ENCODE peak calls at places on chromosomes 1 and 21, in eight cellular contexts. F is Peyer's patch, C is heart left ventricle, Q is body of pancreas, W is uterus, X is stomach, G is breast epithelium, L is tibial nerve. Z is an unnamed sample. For H3K4me1, the result is how much of the 10 kb centered on the place peaks cover.

GRCh38 chr1:36349241-36349671 is 25.8 kb upstream of the EVA1B start:
- DNase-seq in F (no peak), C (no peak), Q (no peak), W (no peak), X (no peak), G (no peak), L (no peak), Z (no peak)

GRCh38 chr1:154334647-154335350 is 9.5 kb downstream of the ATP8B2 start:
- DNase-seq in F (peak), C (peak), Q (peak), W (peak), X (peak), G (peak), L (peak), Z (peak)

GRCh38 chr1:222821239-222821638 is 6.4 kb downstream of the DISP1 start:
- DNase-seq in F (no peak), C (no peak), Q (no peak), W (no peak), X (no peak), G (no peak), L (no peak), Z (no peak)

GRCh38 chr1:230077436-230078221 is 10.6 kb downstream of the GALNT2 start:
- DNase-seq in F (peak), C (no peak), Q (no peak), W (no peak), X (no peak), G (no peak), L (no peak), Z (no peak)

GRCh38 chr1:100443739-100444571 is 91.6 kb downstream of the CDC14A start:
- DNase-seq in F (no peak), C (no peak), Q (no peak), W (no peak), X (no peak), G (no peak), L (no peak), Z (peak)

GRCh38 chr21:41611966-41612606 is 104.1 kb upstream of the TMPRSS2 start:
- DNase-seq in F (peak), C (no peak), Q (peak), W (no peak), X (peak), G (peak), L (no peak), Z (no peak)

GRCh38 chr21:14900058-14900457 is 164.7 kb downstream of the NRIP1 start:
- DNase-seq in F (no peak), C (no peak), Q (no peak), W (no peak), X (no peak), G (no peak), L (no peak), Z (no peak)

GRCh38 chr1:90970208-90970607 is 51.6 kb downstream of the ZNF644 start:
- DNase-seq in F (no peak), C (no peak), Q (no peak), W (no peak), X (no peak), G (no peak), L (no peak), Z (no peak)

GRCh38 chr1:151943591-151943990 is 34.3 kb upstream of the THEM4 start:
- DNase-seq in F (no peak), C (no peak), Q (no peak), W (no peak), X (no peak), G (no peak), L (no peak), Z (no peak)

GRCh38 chr1:169060010-169060722 is 46.3 kb upstream of the ATP1B1 start:
- DNase-seq in F (peak), C (no peak), Q (no peak), W (no peak), X (no peak), G (no peak), L (peak), Z (no peak)

DNA sequence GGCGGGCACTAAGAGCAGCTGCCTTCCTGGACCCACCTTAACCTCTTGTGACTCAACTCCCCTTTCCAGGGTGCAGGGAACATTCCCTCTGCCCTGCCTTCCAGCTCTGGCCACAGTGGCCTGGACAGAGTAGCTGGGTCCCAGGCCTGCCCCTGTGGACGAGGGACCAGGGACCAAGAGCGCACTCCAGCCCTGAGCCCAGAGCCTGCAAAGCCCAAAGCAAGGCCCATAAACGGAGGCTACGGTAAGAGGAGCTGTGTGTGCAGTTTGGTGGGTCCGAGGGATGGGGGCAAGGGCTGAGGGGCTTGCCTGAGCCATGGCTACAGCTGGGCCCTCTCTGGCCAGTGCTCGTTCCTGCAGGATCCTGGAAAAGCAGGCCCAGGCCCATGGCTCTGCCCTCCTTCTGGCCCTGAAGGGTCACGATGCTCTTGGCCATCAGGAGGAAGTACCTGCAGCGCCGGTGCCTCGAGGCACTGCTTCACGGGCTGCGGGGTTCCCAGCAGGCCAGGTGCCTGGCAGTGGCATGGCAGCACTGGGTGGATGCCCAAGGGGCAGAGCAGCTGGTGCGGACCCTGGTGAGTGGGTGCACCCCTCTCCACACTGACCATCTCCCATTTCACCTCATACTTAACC is 17.8 kb downstream of the MTHFR start:
- DNase-seq in F (no peak), C (no peak), Q (no peak), W (no peak), X (no peak), G (no peak), L (no peak), Z (no peak)
- H3K4me1 ChIP-seq in F (under half), C (half or more), Q (half or more), W (under half), X (half or more), G (under half), L (under half), Z (half or more)

DNA sequence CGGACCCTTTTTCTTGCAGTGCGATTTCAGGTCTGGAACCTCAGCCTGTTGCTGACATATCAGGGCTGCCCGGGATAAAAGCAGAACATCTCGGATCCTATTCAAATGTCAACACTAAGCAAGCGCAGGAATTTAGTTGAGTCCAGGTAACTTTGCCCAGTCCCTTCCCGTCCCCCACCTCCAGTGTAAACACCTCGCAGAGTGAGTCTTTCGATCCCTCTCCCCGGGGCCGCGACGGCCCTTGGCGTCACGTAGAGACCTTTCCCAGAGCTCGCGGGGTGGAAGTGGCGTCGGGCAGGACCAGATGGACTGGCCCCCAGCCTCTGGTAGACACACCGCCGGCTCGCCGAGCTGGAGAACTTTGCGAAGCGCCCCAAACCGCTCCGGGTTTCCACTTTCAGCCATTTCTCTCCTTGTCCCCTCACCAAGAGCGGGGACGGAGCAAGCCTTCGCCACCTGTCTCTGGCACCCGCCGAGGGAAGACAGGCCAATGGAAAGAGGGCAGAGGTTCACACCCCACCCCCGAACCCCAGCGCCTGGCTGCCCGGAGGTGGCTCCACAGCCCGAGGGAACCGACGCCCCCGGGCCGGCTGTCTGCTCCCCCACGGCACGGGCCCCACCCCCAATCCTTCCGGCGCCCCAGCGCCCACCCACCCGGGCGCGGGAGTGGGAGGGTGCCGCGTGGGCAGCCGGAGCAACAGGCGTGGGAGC is 570 bp downstream of the KCND3 start:
- DNase-seq in F (no peak), C (peak), Q (peak), W (no peak), X (peak), G (no peak), L (no peak), Z (peak)
- H3K4me3 ChIP-seq in F (peak), C (peak), Q (peak), W (peak), X (peak), G (peak), L (peak), Z (peak)

GRCh38 chr1:173900427-173900826 is 16.7 kb downstream of the SERPINC1 start:
- DNase-seq in F (no peak), C (no peak), Q (no peak), W (no peak), X (no peak), G (no peak), L (no peak), Z (no peak)

GRCh38 chr1:173903827-173904226 is 13.3 kb downstream of the SERPINC1 start:
- DNase-seq in F (no peak), C (no peak), Q (no peak), W (no peak), X (no peak), G (no peak), L (no peak), Z (no peak)

DNA sequence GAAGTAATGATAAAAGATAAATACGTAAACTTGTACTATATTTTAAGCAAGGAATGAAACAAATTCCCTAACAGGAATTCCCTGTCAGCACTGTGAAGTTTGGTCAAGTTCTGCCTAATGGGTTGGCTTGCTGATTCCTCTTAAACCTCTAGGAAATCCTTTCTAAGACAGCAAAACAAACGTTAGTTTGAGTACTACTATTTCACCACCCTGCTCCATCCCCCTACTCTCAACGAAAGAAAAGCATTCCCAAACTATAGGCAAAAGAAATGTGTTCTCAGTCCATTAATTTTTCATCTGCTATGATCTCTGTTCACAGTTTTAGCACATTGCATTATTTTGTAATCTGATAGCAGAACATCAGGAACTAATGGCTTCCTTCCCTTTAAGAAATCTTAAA is 16.1 kb downstream of the SERPINC1 start:
- DNase-seq in F (no peak), C (no peak), Q (no peak), W (no peak), X (no peak), G (no peak), L (no peak), Z (no peak)
- TF ChIP-seq POLR2A in F (no peak), C (no peak), Q (no peak), W (no peak), X (no peak), G (no peak), L (no peak), Z (no peak)

GRCh38 chr1:207050428-207050767 is 610 bp downstream of the YOD1 start:
- DNase-seq in F (no peak), C (no peak), Q (no peak), W (peak), X (no peak), G (peak), L (no peak), Z (peak)
- H3K4me1 ChIP-seq in F (under half), C (half or more), Q (half or more), W (under half), X (half or more), G (under half), L (under half), Z (under half)

DNA sequence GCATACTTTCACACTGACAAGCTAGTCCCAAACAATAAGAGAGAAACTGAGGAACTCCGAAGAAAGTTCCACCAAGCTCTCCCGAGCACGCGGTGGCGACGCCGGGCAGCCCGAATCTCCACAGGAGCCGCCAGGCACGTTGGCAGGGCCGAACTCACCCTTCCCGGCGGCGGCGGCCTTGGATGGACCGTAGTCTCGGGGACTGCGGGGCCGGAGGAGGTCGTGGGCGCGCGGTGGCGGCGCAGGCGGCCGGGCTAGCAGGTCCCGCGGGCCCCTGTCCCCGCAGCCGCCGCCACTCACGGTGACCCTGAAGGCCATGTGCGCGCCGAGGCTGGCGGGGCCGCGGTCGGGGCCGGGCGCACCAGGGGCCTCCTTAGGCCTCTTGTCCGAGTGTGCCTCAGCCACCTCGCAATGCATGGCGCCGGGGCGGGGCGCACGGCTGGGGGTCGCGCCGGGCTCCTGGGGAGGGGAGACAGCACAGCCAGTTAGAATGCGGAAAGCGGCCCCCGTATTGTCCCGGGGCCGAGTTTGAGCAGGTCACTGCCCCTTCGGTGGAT is 1.2 kb downstream of the GLIS1 start:
- DNase-seq in F (no peak), C (no peak), Q (no peak), W (no peak), X (no peak), G (no peak), L (no peak), Z (no peak)
- H3K4me3 ChIP-seq in F (peak), C (peak), Q (no peak), W (no peak), X (peak), G (peak), L (peak), Z (peak)

DNA sequence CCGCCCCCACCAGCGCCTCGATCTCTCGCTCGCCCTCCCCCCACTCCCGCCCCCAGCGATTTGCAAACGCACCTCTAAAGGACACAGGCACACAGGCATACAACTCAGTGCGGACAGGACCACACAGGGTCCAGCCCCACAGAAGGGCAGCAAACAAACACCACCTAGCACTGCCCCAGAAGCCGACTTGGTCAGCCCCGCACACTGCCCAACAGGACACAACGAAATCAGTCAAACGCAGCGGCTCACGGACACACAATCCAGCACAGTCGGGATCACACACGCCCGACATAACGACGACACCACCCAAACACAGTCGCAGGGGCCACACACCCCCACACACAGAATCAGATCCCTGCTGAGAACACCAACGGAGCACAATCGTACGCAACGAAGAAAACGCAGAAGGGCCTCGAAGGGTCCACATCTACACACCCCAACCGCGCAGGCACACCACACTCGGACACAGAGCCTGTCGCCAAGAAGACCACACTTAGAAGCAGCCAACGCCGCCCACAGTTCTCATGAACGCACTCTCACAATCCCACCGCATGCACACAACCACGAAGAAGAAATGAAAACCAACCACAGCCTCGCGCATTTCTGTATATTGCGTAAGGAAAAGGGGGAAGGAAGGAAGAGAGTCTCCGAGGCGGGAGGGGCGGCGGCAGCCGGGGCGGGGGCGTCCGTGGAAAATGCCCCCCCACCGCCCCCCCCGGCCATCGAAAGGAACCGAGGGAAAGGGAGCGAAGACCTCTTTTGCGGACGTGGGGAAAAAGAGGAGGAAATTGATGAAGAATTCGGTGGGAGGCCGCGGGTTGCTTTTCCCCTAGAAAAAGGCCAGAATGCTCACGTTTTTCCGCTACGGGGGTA is 475 bp downstream of the TAL1 start:
- DNase-seq in F (peak), C (peak), Q (peak), W (no peak), X (no peak), G (no peak), L (peak), Z (peak)
- TF ChIP-seq POLR2A in F (no peak), C (peak), Q (peak), W (peak), X (no peak), G (no peak), L (no peak), Z (no peak)

Z was measured in testis.